ENCODE peak calls at places on chromosomes 2 and 18, in four cellular contexts. One of them, this sample, is unnamed.

GRCh38 chr18:68397241-68398035 is 317.5 kb downstream of the TMX3 start:
- DNase-seq in uterus: no peak
- DNase-seq in stomach: no peak
- DNase-seq in endothelial cell of umbilical vein: peak
- DNase-seq in this sample: no peak

GRCh38 chr18:2466978-2467377 is 104.3 kb downstream of the METTL4 start:
- DNase-seq in uterus: no peak
- DNase-seq in stomach: no peak
- DNase-seq in endothelial cell of umbilical vein: no peak
- DNase-seq in this sample: no peak

GRCh38 chr2:85704800-85705679 is 10.9 kb downstream of the GNLY start:
- DNase-seq in uterus: no peak
- DNase-seq in stomach: no peak
- DNase-seq in endothelial cell of umbilical vein: no peak
- DNase-seq in this sample: no peak

GRCh38 chr18:13376841-13377351 is 158.3 kb downstream of the LDLRAD4 start:
- DNase-seq in uterus: no peak
- DNase-seq in stomach: no peak
- DNase-seq in endothelial cell of umbilical vein: no peak
- DNase-seq in this sample: no peak

GRCh38 chr2:218834685-218835084 is 3.1 kb upstream of the PRKAG3 start:
- DNase-seq in uterus: no peak
- DNase-seq in stomach: no peak
- DNase-seq in endothelial cell of umbilical vein: no peak
- DNase-seq in this sample: no peak

GRCh38 chr2:242041816-242042215 is 172.3 kb downstream of the RTP5 start:
- DNase-seq in uterus: no peak
- DNase-seq in stomach: no peak
- DNase-seq in endothelial cell of umbilical vein: no peak
- DNase-seq in this sample: no peak

GRCh38 chr2:98541906-98542305 is 66.4 kb downstream of the COA5 start:
- DNase-seq in uterus: no peak
- DNase-seq in stomach: no peak
- DNase-seq in endothelial cell of umbilical vein: no peak
- DNase-seq in this sample: no peak

GRCh38 chr2:37361416-37361815 is 17.0 kb downstream of the QPCT start:
- DNase-seq in uterus: no peak
- DNase-seq in stomach: no peak
- DNase-seq in endothelial cell of umbilical vein: no peak
- DNase-seq in this sample: peak

GRCh38 chr2:208256192-208256782 is 1.4 kb upstream of the IDH1 start:
- DNase-seq in uterus: no peak
- DNase-seq in stomach: no peak
- DNase-seq in endothelial cell of umbilical vein: no peak
- DNase-seq in this sample: no peak

GRCh38 chr2:61193670-61194561 is 31.9 kb downstream of the C2orf74 start:
- DNase-seq in uterus: no peak
- DNase-seq in stomach: no peak
- DNase-seq in endothelial cell of umbilical vein: no peak
- DNase-seq in this sample: no peak

GRCh38 chr2:78699696-78700095 is 325.8 kb upstream of the REG3G start:
- DNase-seq in uterus: no peak
- DNase-seq in stomach: no peak
- DNase-seq in endothelial cell of umbilical vein: no peak
- DNase-seq in this sample: no peak

GRCh38 chr18:56377161-56377560 is 261.2 kb downstream of the TXNL1 start:
- DNase-seq in uterus: peak
- DNase-seq in stomach: no peak
- DNase-seq in endothelial cell of umbilical vein: peak
- DNase-seq in this sample: no peak

GRCh38 chr2:30691948-30692828 is 115.1 kb downstream of the CAPN13 start:
- DNase-seq in uterus: no peak
- DNase-seq in stomach: peak
- DNase-seq in endothelial cell of umbilical vein: no peak
- DNase-seq in this sample: peak

GRCh38 chr2:177622516-177622915 is 229.9 kb downstream of the AGPS start:
- DNase-seq in uterus: no peak
- DNase-seq in stomach: no peak
- DNase-seq in endothelial cell of umbilical vein: no peak
- DNase-seq in this sample: no peak

GRCh38 chr2:3651686-3652516 is 6.1 kb upstream of the ALLC start:
- DNase-seq in uterus: no peak
- DNase-seq in stomach: peak
- DNase-seq in endothelial cell of umbilical vein: peak
- DNase-seq in this sample: peak

GRCh38 chr2:100819365-100820345 is at the start of gene NPAS2:
- DNase-seq in uterus: peak
- DNase-seq in stomach: peak
- DNase-seq in endothelial cell of umbilical vein: peak
- DNase-seq in this sample: peak

GRCh38 chr2:42102606-42103450 is 55.0 kb downstream of the PKDCC start:
- DNase-seq in uterus: peak
- DNase-seq in stomach: peak
- DNase-seq in endothelial cell of umbilical vein: no peak
- DNase-seq in this sample: peak

GRCh38 chr2:75476778-75477177 is 84.0 kb downstream of the EVA1A start:
- DNase-seq in uterus: no peak
- DNase-seq in stomach: no peak
- DNase-seq in endothelial cell of umbilical vein: no peak
- DNase-seq in this sample: no peak

GRCh38 chr2:177322801-177323261 is 58.3 kb upstream of the NFE2L2 start:
- DNase-seq in uterus: no peak
- DNase-seq in stomach: peak
- DNase-seq in endothelial cell of umbilical vein: no peak
- DNase-seq in this sample: no peak

GRCh38 chr2:153165021-153165420 is 313.5 kb downstream of the RPRM start:
- DNase-seq in uterus: no peak
- DNase-seq in stomach: no peak
- DNase-seq in endothelial cell of umbilical vein: no peak
- DNase-seq in this sample: no peak

GRCh38 chr2:153163055-153163454 is 315.5 kb downstream of the RPRM start:
- DNase-seq in uterus: peak
- DNase-seq in stomach: no peak
- DNase-seq in endothelial cell of umbilical vein: no peak
- DNase-seq in this sample: no peak
- H3K27ac ChIP-seq in uterus: no peak
- H3K27ac ChIP-seq in stomach: no peak
- H3K27ac ChIP-seq in endothelial cell of umbilical vein: no peak
- H3K27ac ChIP-seq in this sample: no peak

GRCh38 chr2:235142588-235142987 is 190.8 kb downstream of the SH3BP4 start:
- DNase-seq in uterus: no peak
- DNase-seq in stomach: no peak
- DNase-seq in endothelial cell of umbilical vein: no peak
- DNase-seq in this sample: no peak
- H3K27ac ChIP-seq in uterus: no peak
- H3K27ac ChIP-seq in stomach: no peak
- H3K27ac ChIP-seq in endothelial cell of umbilical vein: no peak
- H3K27ac ChIP-seq in this sample: no peak

GRCh38 chr2:28370355-28370754 is 22.3 kb upstream of the FOSL2 start:
- DNase-seq in uterus: no peak
- DNase-seq in stomach: no peak
- DNase-seq in endothelial cell of umbilical vein: no peak
- DNase-seq in this sample: peak

GRCh38 chr2:28367667-28368416 is 24.8 kb upstream of the FOSL2 start:
- DNase-seq in uterus: no peak
- DNase-seq in stomach: no peak
- DNase-seq in endothelial cell of umbilical vein: no peak
- DNase-seq in this sample: no peak

GRCh38 chr2:28366496-28367282 is 26.0 kb upstream of the FOSL2 start:
- DNase-seq in uterus: no peak
- DNase-seq in stomach: peak
- DNase-seq in endothelial cell of umbilical vein: peak
- DNase-seq in this sample: peak

GRCh38 chr2:28368417-28368798 is 24.2 kb upstream of the FOSL2 start:
- DNase-seq in uterus: no peak
- DNase-seq in stomach: no peak
- DNase-seq in endothelial cell of umbilical vein: no peak
- DNase-seq in this sample: peak

GRCh38 chr2:28369355-28369754 is 23.3 kb upstream of the FOSL2 start:
- DNase-seq in uterus: no peak
- DNase-seq in stomach: no peak
- DNase-seq in endothelial cell of umbilical vein: no peak
- DNase-seq in this sample: peak
- H3K27ac ChIP-seq in uterus: no peak
- H3K27ac ChIP-seq in stomach: peak
- H3K27ac ChIP-seq in endothelial cell of umbilical vein: no peak
- H3K27ac ChIP-seq in this sample: peak

DNA sequence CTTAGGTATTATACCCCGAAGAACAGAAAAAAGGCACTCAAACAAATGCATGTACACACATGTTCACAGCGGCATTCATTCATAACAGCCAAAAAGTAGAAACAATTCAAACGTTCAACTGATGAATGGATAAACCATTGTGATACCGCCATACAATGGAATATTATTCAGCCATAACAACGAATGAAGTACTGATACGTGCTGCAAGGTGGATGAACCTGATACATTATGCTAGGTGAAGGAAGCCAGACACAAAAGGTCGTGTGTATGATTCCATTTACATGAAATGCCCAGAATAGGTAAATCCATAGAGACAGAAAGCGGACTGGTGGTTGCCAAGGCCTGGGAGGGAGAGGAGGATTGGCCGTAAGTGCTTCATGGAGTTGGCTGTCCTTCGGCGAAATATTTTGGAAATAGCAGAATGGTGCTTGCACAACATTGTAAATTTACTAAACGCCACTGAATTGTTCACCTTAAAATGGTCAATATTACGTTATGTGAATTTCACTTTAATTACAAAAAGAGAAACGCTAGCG is 750 bp upstream of the RMP24 start:
- DNase-seq in uterus: no peak
- DNase-seq in stomach: no peak
- DNase-seq in endothelial cell of umbilical vein: no peak
- DNase-seq in this sample: no peak
- H3K27ac ChIP-seq in uterus: peak
- H3K27ac ChIP-seq in stomach: peak
- H3K27ac ChIP-seq in endothelial cell of umbilical vein: peak
- H3K27ac ChIP-seq in this sample: peak

DNA sequence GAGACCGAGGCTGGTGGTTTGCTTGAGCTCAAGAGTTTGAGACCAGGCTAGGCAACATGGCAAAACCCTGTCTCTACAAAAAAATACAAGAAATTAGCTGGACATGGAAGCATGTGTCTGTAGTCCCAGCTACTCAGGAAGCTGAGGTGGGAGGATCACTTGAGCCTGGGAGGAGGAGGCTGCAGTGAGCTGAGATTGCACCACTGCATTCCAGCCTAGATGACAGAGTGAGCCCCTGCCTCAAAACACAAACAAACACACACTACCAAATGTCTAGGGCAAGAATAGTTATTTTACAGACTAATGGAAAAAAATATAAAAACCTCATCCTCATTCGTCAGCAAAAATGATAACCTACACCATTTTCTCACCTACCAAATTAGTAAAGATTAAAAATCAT is 15.3 kb downstream of the BUB1 start:
- DNase-seq in uterus: no peak
- DNase-seq in stomach: no peak
- DNase-seq in endothelial cell of umbilical vein: no peak
- DNase-seq in this sample: no peak
- H3K27ac ChIP-seq in uterus: no peak
- H3K27ac ChIP-seq in stomach: no peak
- H3K27ac ChIP-seq in endothelial cell of umbilical vein: no peak
- H3K27ac ChIP-seq in this sample: no peak

GRCh38 chr18:59917422-59917821 is 17.6 kb downstream of the PMAIP1 start:
- DNase-seq in uterus: no peak
- DNase-seq in stomach: no peak
- DNase-seq in endothelial cell of umbilical vein: peak
- DNase-seq in this sample: no peak
- H3K27ac ChIP-seq in uterus: no peak
- H3K27ac ChIP-seq in stomach: no peak
- H3K27ac ChIP-seq in endothelial cell of umbilical vein: no peak
- H3K27ac ChIP-seq in this sample: no peak

This sample was measured in psoas muscle.